ENCODE peak calls at places on chromosomes 13 and 19, in four cellular contexts. S, H, G and F are unnamed samples.

GRCh38 chr19:49677901-49678674 is 1.0 kb downstream of the PRMT1 start:
- DNase-seq in S (peak), H (peak), G (peak), F (peak)

GRCh38 chr19:27674701-27675100 is 1538.2 kb downstream of the UQCRFS1 start:
- DNase-seq in S (no peak), H (no peak), G (no peak), F (no peak)

GRCh38 chr13:34776984-34777913 is 164.8 kb upstream of the NBEA start:
- DNase-seq in S (no peak), H (no peak), G (no peak), F (no peak)

GRCh38 chr13:98871727-98872126 is 106.1 kb downstream of the DOCK9 start:
- DNase-seq in S (no peak), H (no peak), G (no peak), F (no peak)

GRCh38 chr13:109146912-109147624 is 517.7 kb downstream of the MYO16 start:
- DNase-seq in S (no peak), H (no peak), G (no peak), F (no peak)

GRCh38 chr19:48569814-48570213 is 17.8 kb downstream of the SULT2B1 start:
- DNase-seq in S (no peak), H (no peak), G (no peak), F (no peak)

GRCh38 chr13:112750570-112750969 is 60.7 kb downstream of the ATP11A start:
- DNase-seq in S (no peak), H (no peak), G (no peak), F (no peak)

GRCh38 chr13:98508280-98509074 is 68.4 kb downstream of the STK24 start:
- DNase-seq in S (no peak), H (no peak), G (peak), F (no peak)

GRCh38 chr13:100235311-100235901 is 146.5 kb downstream of the PCCA start:
- DNase-seq in S (no peak), H (peak), G (peak), F (peak)

GRCh38 chr19:16566161-16566560 is 6.1 kb downstream of the SLC35E1 start:
- DNase-seq in S (no peak), H (no peak), G (no peak), F (no peak)

GRCh38 chr13:42981853-42982252 is 10.2 kb downstream of the EPSTI1 start:
- DNase-seq in S (no peak), H (no peak), G (no peak), F (no peak)

GRCh38 chr19:18415177-18415867 is 3.9 kb upstream of the SSBP4 start:
- DNase-seq in S (no peak), H (peak), G (no peak), F (no peak)

GRCh38 chr13:44801990-44802389 is 187.3 kb downstream of the NUFIP1 start:
- DNase-seq in S (no peak), H (no peak), G (no peak), F (no peak)

GRCh38 chr19:17719730-17720486 is 628 bp downstream of the MAP1S start:
- DNase-seq in S (no peak), H (peak), G (no peak), F (no peak)

GRCh38 chr13:109945206-109945960 is 159.0 kb upstream of the IRS2 start:
- DNase-seq in S (no peak), H (no peak), G (no peak), F (no peak)

GRCh38 chr13:48478401-48478800 is 54.5 kb downstream of the RCBTB2 start:
- DNase-seq in S (no peak), H (no peak), G (no peak), F (no peak)

GRCh38 chr13:106121173-106121754 is 414.2 kb downstream of the EFNB2 start:
- DNase-seq in S (no peak), H (no peak), G (no peak), F (no peak)

GRCh38 chr19:18939922-18940775 is 868 bp downstream of the HOMER3 start:
- DNase-seq in S (peak), H (no peak), G (no peak), F (no peak)

GRCh38 chr13:38564751-38565150 is 122.1 kb upstream of the FREM2 start:
- DNase-seq in S (no peak), H (no peak), G (no peak), F (no peak)

GRCh38 chr13:46165485-46166220 is 16.3 kb downstream of the LCP1 start:
- DNase-seq in S (no peak), H (no peak), G (no peak), F (no peak)

GRCh38 chr19:51136333-51136732 is 5.8 kb upstream of the SIGLEC7 start:
- DNase-seq in S (no peak), H (no peak), G (no peak), F (no peak)

GRCh38 chr13:41645313-41645712 is 188.0 kb downstream of the RGCC start:
- DNase-seq in S (no peak), H (no peak), G (peak), F (no peak)

GRCh38 chr13:113148407-113148806 is 10.0 kb upstream of the PROZ start:
- DNase-seq in S (no peak), H (no peak), G (no peak), F (no peak)

GRCh38 chr13:110788778-110789177 is 75.3 kb downstream of the ING1 start:
- DNase-seq in S (no peak), H (no peak), G (no peak), F (no peak)

GRCh38 chr13:102680842-102681725 is 13.8 kb downstream of the METTL21C start:
- DNase-seq in S (no peak), H (no peak), G (no peak), F (no peak)

GRCh38 chr19:45568732-45569131 is 15.9 kb downstream of the OPA3 start:
- DNase-seq in S (no peak), H (no peak), G (no peak), F (no peak)

GRCh38 chr19:21580101-21580500 is 74.7 kb downstream of the ZNF429 start:
- DNase-seq in S (no peak), H (no peak), G (no peak), F (no peak)

GRCh38 chr19:18713550-18714117 is 30.2 kb downstream of the CRTC1 start:
- DNase-seq in S (no peak), H (no peak), G (peak), F (no peak)

GRCh38 chr19:39397360-39398296 is 6.5 kb downstream of the MED29 start:
- DNase-seq in S (peak), H (peak), G (peak), F (peak)

GRCh38 chr19:38640368-38640767 is 7.1 kb upstream of the ACTN4 start:
- DNase-seq in S (no peak), H (no peak), G (no peak), F (no peak)

GRCh38 chr19:54607782-54608150 is 14.3 kb downstream of the LILRA1 start:
- DNase-seq in S (no peak), H (no peak), G (no peak), F (no peak)

GRCh38 chr13:113178070-113178895 is 19.8 kb downstream of the PROZ start:
- DNase-seq in S (no peak), H (no peak), G (no peak), F (no peak)

GRCh38 chr19:7521551-7522071 is 813 bp upstream of the MCOLN1 start:
- DNase-seq in S (no peak), H (no peak), G (no peak), F (no peak)

GRCh38 chr13:113033054-113033453 is 64.0 kb downstream of the MCF2L start:
- DNase-seq in S (no peak), H (no peak), G (no peak), F (no peak)

GRCh38 chr13:41492432-41493267 is 35.3 kb downstream of the RGCC start:
- DNase-seq in S (no peak), H (no peak), G (no peak), F (no peak)

GRCh38 chr19:46299695-46300094 is 2.9 kb downstream of the HIF3A start:
- DNase-seq in S (no peak), H (no peak), G (no peak), F (no peak)

GRCh38 chr13:101751488-101751887 is 299.0 kb downstream of the ITGBL1 start:
- DNase-seq in S (no peak), H (no peak), G (no peak), F (peak)

GRCh38 chr19:4972509-4973230 is 3.8 kb downstream of the KDM4B start:
- DNase-seq in S (no peak), H (no peak), G (peak), F (no peak)

GRCh38 chr19:4976412-4977298 is 7.7 kb downstream of the KDM4B start:
- DNase-seq in S (peak), H (no peak), G (peak), F (peak)

GRCh38 chr19:4971816-4972495 is 3.0 kb downstream of the KDM4B start:
- DNase-seq in S (no peak), H (no peak), G (no peak), F (no peak)

GRCh38 chr19:4977299-4978174 is 8.6 kb downstream of the KDM4B start:
- DNase-seq in S (no peak), H (no peak), G (no peak), F (no peak)

GRCh38 chr19:4974855-4975469 is 6.0 kb downstream of the KDM4B start:
- DNase-seq in S (no peak), H (no peak), G (no peak), F (no peak)
- TF ChIP-seq ELF4 in S (no peak), H (no peak), G (no peak), F (no peak)

GRCh38 chr19:34350161-34350561 is 14.8 kb upstream of the GPI start:
- DNase-seq in S (no peak), H (no peak), G (no peak), F (no peak)
- TF ChIP-seq ELF4 in S (no peak), H (no peak), G (no peak), F (no peak)

GRCh38 chr13:36382030-36382429 is 35.8 kb upstream of the SPART start:
- DNase-seq in S (no peak), H (no peak), G (no peak), F (no peak)

DNA sequence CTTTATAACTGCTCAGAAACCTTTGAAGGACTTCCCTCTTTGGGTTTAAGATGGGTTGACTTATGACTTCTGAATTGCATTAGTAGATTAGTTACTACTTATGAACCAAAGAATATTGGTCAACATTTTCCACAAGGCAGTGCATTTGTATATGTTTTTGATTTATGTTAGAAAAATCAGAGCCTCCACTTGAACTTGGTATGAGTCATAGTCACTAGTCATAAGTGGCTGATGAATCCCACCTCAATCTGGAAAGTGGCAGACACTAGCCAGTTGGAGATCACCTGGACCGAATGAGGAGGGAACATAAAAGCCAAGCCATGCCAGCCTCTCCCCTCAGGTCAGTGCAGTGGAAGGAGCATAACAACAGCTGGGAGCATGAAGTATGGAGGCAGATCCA is 39.3 kb upstream of the SPART start:
- DNase-seq in S (no peak), H (no peak), G (no peak), F (no peak)
- TF ChIP-seq ELF4 in S (no peak), H (no peak), G (no peak), F (no peak)

DNA sequence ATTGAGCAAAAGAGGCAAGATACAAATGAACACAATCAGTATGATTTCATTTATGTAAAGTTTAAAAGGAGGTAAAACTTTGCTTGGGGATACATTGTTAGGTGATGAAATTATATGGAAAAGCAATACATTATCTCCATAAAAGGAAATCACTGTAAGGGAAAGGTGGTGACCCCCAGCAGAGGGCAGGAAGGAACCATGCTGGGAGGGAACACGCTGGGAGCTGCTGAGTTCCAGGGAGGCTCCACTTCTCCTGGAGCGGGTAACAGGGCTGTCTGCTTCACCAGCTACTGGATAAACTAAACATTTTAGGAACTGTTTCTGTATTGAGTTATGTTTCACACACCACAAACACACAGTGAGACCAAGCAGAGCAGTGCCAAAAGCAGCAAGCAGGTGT is 91.2 kb downstream of the KATNAL1 start:
- DNase-seq in S (peak), H (no peak), G (peak), F (peak)
- TF ChIP-seq ELF4 in S (no peak), H (no peak), G (no peak), F (no peak)